ENCODE peak calls at places on chromosomes 16 and 17, in five cellular contexts. Z, U, Y, W and P are unnamed samples.

GRCh38 chr16:72501739-72502653 is 330.0 kb upstream of the PMFBP1 start:
- DNase-seq in Z (no peak), U (peak; percentile 41), Y (peak; percentile 89), W (peak; percentile 78), P (peak; percentile 89)

GRCh38 chr17:2071421-2072281 is 16.7 kb downstream of the HIC1 start:
- DNase-seq in Z (no peak), U (peak; percentile 69), Y (peak; percentile 86), W (peak; percentile 21), P (peak; percentile 86)

GRCh38 chr17:78844301-78845005 is 3.8 kb upstream of the USP36 start:
- DNase-seq in Z (no peak), U (no peak), Y (peak; percentile 29), W (peak; percentile 28), P (peak; percentile 24)

GRCh38 chr17:57906910-57907309 is 48.3 kb downstream of the CUEDC1 start:
- DNase-seq in Z (no peak), U (no peak), Y (no peak), W (no peak), P (no peak)

GRCh38 chr16:80803341-80804060 is 897 bp downstream of the CDYL2 start:
- DNase-seq in Z (no peak), U (no peak), Y (peak; percentile 13), W (no peak), P (peak; percentile 24)

GRCh38 chr16:17470871-17471744 is at the start of gene XYLT1:
- DNase-seq in Z (peak; percentile 78), U (peak; percentile 77), Y (peak; percentile 78), W (peak; percentile 100), P (peak; percentile 14)

GRCh38 chr16:76676356-76676755 is 399.2 kb downstream of the CNTNAP4 start:
- DNase-seq in Z (no peak), U (no peak), Y (no peak), W (no peak), P (no peak)

GRCh38 chr16:72846594-72846993 is 201.3 kb downstream of the ZFHX3 start:
- DNase-seq in Z (no peak), U (no peak), Y (no peak), W (no peak), P (no peak)

GRCh38 chr17:63930951-63931575 is 1.1 kb downstream of the CD79B start:
- DNase-seq in Z (no peak), U (peak; percentile 31), Y (peak; percentile 17), W (no peak), P (no peak)

GRCh38 chr17:47847341-47848197 is 3.4 kb downstream of the SP6 start:
- DNase-seq in Z (no peak), U (no peak), Y (no peak), W (peak; percentile 19), P (peak; percentile 45)

GRCh38 chr16:68065716-68066305 is 19.4 kb upstream of the NFATC3 start:
- DNase-seq in Z (no peak), U (no peak), Y (peak; percentile 94), W (peak; percentile 70), P (peak; percentile 94)

GRCh38 chr17:78995761-78996451 is 13.7 kb downstream of the CANT1 start:
- DNase-seq in Z (no peak), U (no peak), Y (no peak), W (no peak), P (no peak)

GRCh38 chr17:27236710-27237315 is 57.1 kb upstream of the WSB1 start:
- DNase-seq in Z (no peak), U (peak; percentile 78), Y (peak; percentile 86), W (peak; percentile 77), P (peak; percentile 89)

DNA sequence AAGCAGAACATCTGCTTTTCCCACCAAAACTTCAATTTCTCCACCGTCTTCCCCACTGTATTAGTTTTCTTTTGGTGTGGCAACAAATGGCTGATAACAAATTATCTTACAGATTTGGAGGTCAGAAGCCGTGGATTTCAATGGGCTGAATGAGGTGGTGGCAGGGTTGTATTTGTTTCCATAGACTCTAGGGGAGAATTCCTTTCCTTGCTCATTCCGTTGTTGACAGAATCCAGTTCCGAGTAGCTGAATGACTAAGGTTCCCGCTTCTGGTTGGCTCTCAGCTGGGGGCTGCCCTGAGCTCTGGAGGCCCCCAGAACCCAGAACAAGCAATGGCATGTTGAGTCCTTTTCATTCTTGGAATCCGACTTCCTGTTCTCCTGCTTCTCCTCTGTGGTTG is 280.3 kb downstream of the SNX29 start:
- DNase-seq in Z (no peak), U (no peak), Y (no peak), W (no peak), P (peak; percentile 33)
- TF ChIP-seq CTCF in Z (no peak), U (no peak), Y (no peak), W (no peak), P (no peak)

GRCh38 chr16:55249936-55250335 is 74.1 kb upstream of the IRX6 start:
- DNase-seq in Z (no peak), U (no peak), Y (no peak), W (no peak), P (no peak)
- H3K4me3 ChIP-seq in Z (no peak overlapping the region), U (no peak overlapping the region), Y (no peak overlapping the region), W (no peak overlapping the region), P (no peak overlapping the region)

GRCh38 chr17:42773290-42774035 is at the start of gene VPS25:
- DNase-seq in Z (peak; percentile 31), U (peak; percentile 83), Y (peak; percentile 89), W (peak; percentile 87), P (peak; percentile 89)
- TF ChIP-seq CTCF in Z (peak; percentile 34), U (peak; percentile 30), Y (peak; percentile 25), W (peak; percentile 15), P (peak; percentile 39)

GRCh38 chr16:69325784-69326171 is 4.6 kb downstream of the PDF start:
- DNase-seq in Z (no peak), U (no peak), Y (no peak), W (no peak), P (no peak)
- H3K4me3 ChIP-seq in Z (no peak overlapping the region), U (no peak overlapping the region), Y (no peak overlapping the region), W (no peak overlapping the region), P (no peak overlapping the region)

GRCh38 chr17:13925579-13925978 is 143.7 kb upstream of the COX10 start:
- DNase-seq in Z (no peak), U (no peak), Y (no peak), W (peak; percentile 16), P (no peak)
- TF ChIP-seq CTCF in Z (peak; percentile 28), U (no peak), Y (no peak), W (peak; percentile 34), P (peak; percentile 46)

GRCh38 chr16:52690468-52690867 is 143.5 kb upstream of the TOX3 start:
- DNase-seq in Z (no peak), U (no peak), Y (no peak), W (no peak), P (no peak)
- H3K4me3 ChIP-seq in Z (no peak overlapping the region), U (no peak overlapping the region), Y (no peak overlapping the region), W (no peak overlapping the region), P (no peak overlapping the region)

DNA sequence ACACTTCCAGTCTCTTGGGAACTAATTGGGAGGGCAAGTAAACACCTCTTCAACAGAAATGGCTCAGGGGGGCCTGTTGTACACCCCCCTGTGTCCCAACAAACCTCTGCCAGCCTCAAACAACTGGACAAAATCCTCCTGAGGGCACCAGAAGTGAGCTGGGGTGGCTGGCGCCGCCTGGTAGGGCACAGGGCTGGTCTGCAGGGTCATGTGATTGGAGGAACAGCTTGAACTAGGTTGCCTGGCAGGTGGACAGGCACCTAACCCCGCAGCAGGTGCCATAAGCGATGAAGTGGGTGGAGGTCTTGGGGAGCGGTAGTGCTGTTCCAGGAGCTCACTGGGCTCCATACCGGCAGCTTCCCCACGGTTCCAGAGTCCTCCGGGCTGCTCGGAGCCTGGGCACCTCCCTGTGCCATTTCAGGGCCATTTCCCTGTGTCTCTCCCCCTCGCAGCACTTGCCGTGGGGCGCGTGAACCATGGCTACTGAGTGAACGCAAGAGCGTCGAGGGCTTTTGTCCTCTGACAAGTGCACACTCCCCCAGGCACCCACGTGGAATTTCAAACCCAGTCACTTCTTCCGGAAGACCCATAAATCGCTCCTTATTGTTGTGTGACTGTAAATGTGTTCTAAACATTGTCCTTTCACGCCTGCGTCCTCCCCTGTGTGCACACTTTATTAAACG is 101.5 kb downstream of the SEC14L1 start:
- DNase-seq in Z (no peak), U (no peak), Y (no peak), W (no peak), P (no peak)
- TF ChIP-seq CTCF in Z (no peak), U (no peak), Y (no peak), W (no peak), P (no peak)

DNA sequence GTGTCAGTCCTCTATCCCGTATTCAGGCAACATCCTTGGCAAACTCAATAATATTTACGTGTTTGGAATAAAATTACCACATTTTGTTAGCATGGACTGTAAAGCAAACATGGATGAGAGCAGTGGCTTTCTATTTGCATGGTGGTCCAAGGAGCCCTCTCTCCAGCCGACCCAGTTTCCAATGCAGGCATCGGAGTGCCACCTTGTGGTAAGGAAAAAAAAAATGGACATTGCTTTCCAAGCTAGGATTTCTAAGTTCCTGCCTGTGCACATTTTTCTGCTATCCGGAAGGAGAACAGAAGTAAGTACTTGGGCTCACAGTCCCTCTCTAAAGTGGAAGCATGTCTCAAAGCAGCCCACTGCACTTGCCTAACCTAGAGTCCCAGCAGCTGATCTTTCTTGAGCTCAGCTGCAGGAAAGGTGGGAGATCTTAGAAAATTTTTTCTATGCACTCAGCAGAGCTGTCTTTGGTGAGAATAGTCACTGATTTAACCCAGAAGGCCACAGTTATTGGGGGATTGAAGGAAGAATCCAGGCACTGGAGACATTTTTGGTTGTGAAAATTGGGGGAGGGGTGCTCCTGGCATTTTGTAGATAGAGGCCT is 46.0 kb upstream of the ERCC4 start:
- DNase-seq in Z (no peak), U (no peak), Y (peak; percentile 60), W (peak; percentile 17), P (peak; percentile 38)
- H3K4me3 ChIP-seq in Z (no peak overlapping the region), U (no peak overlapping the region), Y (no peak overlapping the region), W (no peak overlapping the region), P (no peak overlapping the region)

DNA sequence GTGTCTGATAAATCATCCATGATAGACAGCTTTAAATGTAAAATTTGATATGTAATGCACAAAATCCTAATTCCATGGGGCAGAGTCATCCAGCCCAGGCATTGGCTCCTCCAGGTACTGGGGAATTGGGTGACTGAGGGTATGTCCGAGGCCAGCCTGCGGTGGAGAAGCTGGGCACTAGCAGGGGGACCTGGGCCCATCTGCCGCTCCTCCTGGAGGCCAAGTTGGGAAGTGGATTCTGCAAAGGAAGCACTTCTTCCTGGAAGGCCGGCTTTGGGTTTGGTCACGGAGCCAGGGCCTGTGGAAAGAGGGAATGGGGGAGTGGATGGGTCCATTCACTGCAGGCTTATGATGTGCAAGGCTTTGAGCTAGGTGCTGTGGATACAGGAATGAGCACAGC is 85.8 kb downstream of the GNAO1 start:
- DNase-seq in Z (no peak), U (no peak), Y (no peak), W (no peak), P (no peak)
- TF ChIP-seq CTCF in Z (no peak), U (no peak), Y (no peak), W (no peak), P (peak; percentile 41)

GRCh38 chr17:68461589-68461988 is 4.3 kb upstream of the WIPI1 start:
- DNase-seq in Z (no peak), U (no peak), Y (no peak), W (no peak), P (no peak)
- H3K4me3 ChIP-seq in Z (no peak overlapping the region), U (no peak overlapping the region), Y (no peak overlapping the region), W (no peak overlapping the region), P (no peak overlapping the region)